ENCODE peak calls at places on chromosomes 16 and 17, in nine cellular contexts. One of them, this sample, is unnamed.

GRCh38 chr16:3641801-3642396 is 12.6 kb upstream of the DNASE1 start:
- DNase-seq in cardiac muscle cell: no peak
- DNase-seq in HFFc6: no peak
- DNase-seq in B cell: peak; percentile 17
- DNase-seq in CD8-positive, alpha-beta T cell: no peak
- DNase-seq in mesothelial cell of epicardium: peak; percentile 31
- DNase-seq in GM23338: no peak
- DNase-seq in right atrium auricular region: no peak
- DNase-seq in CD4-positive, alpha-beta T cell: no peak
- DNase-seq in this sample: peak; percentile 75

GRCh38 chr17:1648582-1649115 is 1.0 kb downstream of the RILP start:
- DNase-seq in cardiac muscle cell: peak; percentile 95
- DNase-seq in HFFc6: peak; percentile 92
- DNase-seq in B cell: peak; percentile 98
- DNase-seq in CD8-positive, alpha-beta T cell: peak; percentile 93
- DNase-seq in mesothelial cell of epicardium: peak; percentile 95
- DNase-seq in GM23338: peak; percentile 92
- DNase-seq in right atrium auricular region: peak; percentile 92
- DNase-seq in CD4-positive, alpha-beta T cell: peak; percentile 95
- DNase-seq in this sample: peak; percentile 98

GRCh38 chr17:3681565-3681964 is 13.0 kb downstream of the EMC6 start:
- DNase-seq in cardiac muscle cell: no peak
- DNase-seq in HFFc6: no peak
- DNase-seq in B cell: no peak
- DNase-seq in CD8-positive, alpha-beta T cell: no peak
- DNase-seq in mesothelial cell of epicardium: no peak
- DNase-seq in GM23338: no peak
- DNase-seq in right atrium auricular region: no peak
- DNase-seq in CD4-positive, alpha-beta T cell: no peak
- DNase-seq in this sample: no peak

GRCh38 chr16:797120-797420 is 3.5 kb downstream of the GNG13 start:
- DNase-seq in cardiac muscle cell: no peak
- DNase-seq in HFFc6: no peak
- DNase-seq in B cell: no peak
- DNase-seq in CD8-positive, alpha-beta T cell: no peak
- DNase-seq in mesothelial cell of epicardium: no peak
- DNase-seq in GM23338: peak; percentile 65
- DNase-seq in right atrium auricular region: no peak
- DNase-seq in CD4-positive, alpha-beta T cell: no peak
- DNase-seq in this sample: no peak

GRCh38 chr16:349211-349610 is 3.3 kb downstream of the AXIN1 start:
- DNase-seq in cardiac muscle cell: no peak
- DNase-seq in HFFc6: no peak
- DNase-seq in B cell: no peak
- DNase-seq in CD8-positive, alpha-beta T cell: no peak
- DNase-seq in mesothelial cell of epicardium: no peak
- DNase-seq in GM23338: no peak
- DNase-seq in right atrium auricular region: no peak
- DNase-seq in CD4-positive, alpha-beta T cell: no peak
- DNase-seq in this sample: no peak

GRCh38 chr16:70685938-70686375 is at the start of gene MTSS2:
- DNase-seq in cardiac muscle cell: peak; percentile 97
- DNase-seq in HFFc6: peak; percentile 73
- DNase-seq in B cell: peak; percentile 69
- DNase-seq in CD8-positive, alpha-beta T cell: peak; percentile 10
- DNase-seq in mesothelial cell of epicardium: peak; percentile 89
- DNase-seq in GM23338: peak; percentile 92
- DNase-seq in right atrium auricular region: peak; percentile 75
- DNase-seq in CD4-positive, alpha-beta T cell: no peak
- DNase-seq in this sample: peak; percentile 95

GRCh38 chr16:74275031-74275636 is 21.5 kb upstream of the PSMD7 start:
- DNase-seq in cardiac muscle cell: peak; percentile 23
- DNase-seq in HFFc6: peak; percentile 1
- DNase-seq in B cell: no peak
- DNase-seq in CD8-positive, alpha-beta T cell: no peak
- DNase-seq in mesothelial cell of epicardium: no peak
- DNase-seq in GM23338: peak; percentile 19
- DNase-seq in right atrium auricular region: no peak
- DNase-seq in CD4-positive, alpha-beta T cell: no peak
- DNase-seq in this sample: no peak

GRCh38 chr16:76052725-76053124 is 224.5 kb upstream of the CNTNAP4 start:
- DNase-seq in cardiac muscle cell: no peak
- DNase-seq in HFFc6: no peak
- DNase-seq in B cell: no peak
- DNase-seq in CD8-positive, alpha-beta T cell: no peak
- DNase-seq in mesothelial cell of epicardium: no peak
- DNase-seq in GM23338: no peak
- DNase-seq in right atrium auricular region: no peak
- DNase-seq in CD4-positive, alpha-beta T cell: no peak
- DNase-seq in this sample: no peak

GRCh38 chr17:48310748-48311213 is 119.2 kb downstream of the SKAP1 start:
- DNase-seq in cardiac muscle cell: peak; percentile 38
- DNase-seq in HFFc6: no peak
- DNase-seq in B cell: no peak
- DNase-seq in CD8-positive, alpha-beta T cell: no peak
- DNase-seq in mesothelial cell of epicardium: peak; percentile 72
- DNase-seq in GM23338: peak; percentile 39
- DNase-seq in right atrium auricular region: no peak
- DNase-seq in CD4-positive, alpha-beta T cell: no peak
- DNase-seq in this sample: no peak

GRCh38 chr16:2766430-2767139 is 10.5 kb downstream of the ELOB start:
- DNase-seq in cardiac muscle cell: no peak
- DNase-seq in HFFc6: no peak
- DNase-seq in B cell: no peak
- DNase-seq in CD8-positive, alpha-beta T cell: no peak
- DNase-seq in mesothelial cell of epicardium: no peak
- DNase-seq in GM23338: no peak
- DNase-seq in right atrium auricular region: no peak
- DNase-seq in CD4-positive, alpha-beta T cell: no peak
- DNase-seq in this sample: no peak

DNA sequence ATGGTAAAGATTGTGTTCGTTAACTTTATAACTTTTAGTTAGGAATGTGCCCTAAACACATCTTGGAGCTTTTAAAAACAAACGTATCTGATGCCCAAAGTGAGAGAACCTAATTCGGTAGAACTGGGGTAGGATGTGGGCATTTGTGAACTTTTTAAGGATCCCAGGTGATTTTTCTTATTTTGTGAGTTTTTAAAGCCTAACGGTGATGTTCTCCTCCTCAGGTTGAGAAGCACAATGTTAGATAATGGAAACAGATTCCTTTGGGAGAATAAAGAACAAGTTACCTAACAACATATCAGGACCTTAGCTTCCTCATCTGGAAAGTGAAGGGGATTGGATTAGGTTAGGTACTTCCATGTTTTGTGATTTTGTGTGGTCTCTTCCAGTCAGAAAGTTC is 687 bp downstream of the SAP30BP start:
- DNase-seq in cardiac muscle cell: no peak
- DNase-seq in HFFc6: no peak
- DNase-seq in B cell: no peak
- DNase-seq in CD8-positive, alpha-beta T cell: no peak
- DNase-seq in mesothelial cell of epicardium: no peak
- DNase-seq in GM23338: no peak
- DNase-seq in right atrium auricular region: no peak
- DNase-seq in CD4-positive, alpha-beta T cell: no peak
- DNase-seq in this sample: no peak
- TF ChIP-seq CTCF in cardiac muscle cell: no peak
- TF ChIP-seq CTCF in HFFc6: no peak
- TF ChIP-seq CTCF in B cell: no peak
- TF ChIP-seq CTCF in CD8-positive, alpha-beta T cell: no peak
- TF ChIP-seq CTCF in mesothelial cell of epicardium: no peak
- TF ChIP-seq CTCF in GM23338: no peak
- TF ChIP-seq CTCF in right atrium auricular region: no peak
- TF ChIP-seq CTCF in CD4-positive, alpha-beta T cell: no peak
- TF ChIP-seq CTCF in this sample: no peak

DNA sequence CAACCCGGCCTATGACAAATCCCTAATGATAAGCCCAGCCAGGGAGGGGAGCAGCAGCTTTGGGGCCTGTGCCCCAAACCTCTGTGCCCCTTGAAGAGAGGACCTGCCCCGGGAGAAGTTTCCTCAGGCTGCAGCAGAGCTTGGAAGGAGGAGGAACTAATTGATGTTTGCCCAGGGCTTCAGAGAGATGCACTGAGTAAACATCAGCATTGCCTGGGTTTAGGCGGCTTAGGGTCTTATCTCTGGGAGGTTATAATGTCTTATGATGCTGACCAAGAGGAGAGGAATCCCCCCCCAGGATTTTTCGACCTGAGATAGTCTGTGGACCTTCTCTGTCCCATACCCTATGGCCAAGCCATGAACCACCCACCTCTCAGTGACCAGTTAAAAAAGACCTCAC is 148.7 kb upstream of the SDK2 start:
- DNase-seq in cardiac muscle cell: no peak
- DNase-seq in HFFc6: no peak
- DNase-seq in B cell: no peak
- DNase-seq in CD8-positive, alpha-beta T cell: no peak
- DNase-seq in mesothelial cell of epicardium: peak; percentile 26
- DNase-seq in GM23338: no peak
- DNase-seq in right atrium auricular region: no peak
- DNase-seq in CD4-positive, alpha-beta T cell: no peak
- DNase-seq in this sample: no peak
- TF ChIP-seq CTCF in cardiac muscle cell: no peak
- TF ChIP-seq CTCF in HFFc6: no peak
- TF ChIP-seq CTCF in B cell: no peak
- TF ChIP-seq CTCF in CD8-positive, alpha-beta T cell: no peak
- TF ChIP-seq CTCF in mesothelial cell of epicardium: no peak
- TF ChIP-seq CTCF in GM23338: no peak
- TF ChIP-seq CTCF in right atrium auricular region: no peak
- TF ChIP-seq CTCF in CD4-positive, alpha-beta T cell: no peak
- TF ChIP-seq CTCF in this sample: no peak

GRCh38 chr16:80971814-80972213 is 34.9 kb downstream of the CMC2 start:
- DNase-seq in cardiac muscle cell: no peak
- DNase-seq in HFFc6: no peak
- DNase-seq in B cell: no peak
- DNase-seq in CD8-positive, alpha-beta T cell: no peak
- DNase-seq in mesothelial cell of epicardium: no peak
- DNase-seq in GM23338: no peak
- DNase-seq in right atrium auricular region: no peak
- DNase-seq in CD4-positive, alpha-beta T cell: no peak
- DNase-seq in this sample: no peak

GRCh38 chr16:80972611-80973010 is 34.1 kb downstream of the CMC2 start:
- DNase-seq in cardiac muscle cell: no peak
- DNase-seq in HFFc6: no peak
- DNase-seq in B cell: no peak
- DNase-seq in CD8-positive, alpha-beta T cell: no peak
- DNase-seq in mesothelial cell of epicardium: no peak
- DNase-seq in GM23338: no peak
- DNase-seq in right atrium auricular region: no peak
- DNase-seq in CD4-positive, alpha-beta T cell: no peak
- DNase-seq in this sample: no peak

GRCh38 chr16:80966617-80967016 is 40.1 kb downstream of the CMC2 start:
- DNase-seq in cardiac muscle cell: no peak
- DNase-seq in HFFc6: no peak
- DNase-seq in B cell: no peak
- DNase-seq in CD8-positive, alpha-beta T cell: no peak
- DNase-seq in mesothelial cell of epicardium: no peak
- DNase-seq in GM23338: no peak
- DNase-seq in right atrium auricular region: no peak
- DNase-seq in CD4-positive, alpha-beta T cell: no peak
- DNase-seq in this sample: no peak

GRCh38 chr16:80969114-80969484 is 37.6 kb downstream of the CMC2 start:
- DNase-seq in cardiac muscle cell: no peak
- DNase-seq in HFFc6: no peak
- DNase-seq in B cell: no peak
- DNase-seq in CD8-positive, alpha-beta T cell: no peak
- DNase-seq in mesothelial cell of epicardium: no peak
- DNase-seq in GM23338: no peak
- DNase-seq in right atrium auricular region: no peak
- DNase-seq in CD4-positive, alpha-beta T cell: no peak
- DNase-seq in this sample: no peak

DNA sequence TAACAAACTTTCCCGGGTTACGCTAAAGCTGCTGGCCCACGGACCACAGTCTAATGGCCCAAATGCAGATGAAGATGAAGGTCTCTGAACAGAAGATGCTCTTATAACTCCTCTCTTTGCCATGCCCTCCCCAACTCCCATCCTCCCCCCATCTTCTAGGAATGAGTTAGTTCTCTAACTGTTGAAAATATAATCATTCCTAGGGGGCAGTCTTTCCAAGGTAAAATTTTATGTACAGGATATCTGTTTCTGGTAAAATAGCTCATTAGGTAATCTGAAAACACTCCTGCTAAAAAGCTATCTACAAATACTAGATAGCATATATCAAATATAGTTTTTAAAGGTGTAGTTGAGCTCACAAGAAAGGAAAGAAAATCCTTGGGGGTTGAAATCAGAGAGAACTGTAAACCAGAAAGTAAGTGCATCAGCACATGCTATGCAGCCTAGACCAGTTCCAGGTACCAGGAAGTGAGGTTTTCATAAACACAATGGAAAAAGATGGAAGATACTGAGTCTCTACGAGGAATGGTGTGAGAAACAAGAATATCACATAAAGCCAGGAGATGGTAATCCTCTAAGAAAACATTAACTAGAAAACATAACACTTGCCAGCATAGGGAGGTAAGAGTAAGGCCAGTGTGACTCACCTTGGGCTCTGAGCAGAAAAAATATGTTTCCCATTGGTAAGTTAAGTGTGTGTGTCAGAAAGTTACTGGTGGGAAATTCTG is 38.1 kb downstream of the CMC2 start:
- DNase-seq in cardiac muscle cell: no peak
- DNase-seq in HFFc6: peak; percentile 53
- DNase-seq in B cell: no peak
- DNase-seq in CD8-positive, alpha-beta T cell: no peak
- DNase-seq in mesothelial cell of epicardium: no peak
- DNase-seq in GM23338: no peak
- DNase-seq in right atrium auricular region: no peak
- DNase-seq in CD4-positive, alpha-beta T cell: no peak
- DNase-seq in this sample: no peak
- TF ChIP-seq CTCF in cardiac muscle cell: no peak
- TF ChIP-seq CTCF in HFFc6: peak; percentile 35
- TF ChIP-seq CTCF in B cell: no peak
- TF ChIP-seq CTCF in CD8-positive, alpha-beta T cell: no peak
- TF ChIP-seq CTCF in mesothelial cell of epicardium: no peak
- TF ChIP-seq CTCF in GM23338: no peak
- TF ChIP-seq CTCF in right atrium auricular region: no peak
- TF ChIP-seq CTCF in CD4-positive, alpha-beta T cell: no peak
- TF ChIP-seq CTCF in this sample: no peak

DNA sequence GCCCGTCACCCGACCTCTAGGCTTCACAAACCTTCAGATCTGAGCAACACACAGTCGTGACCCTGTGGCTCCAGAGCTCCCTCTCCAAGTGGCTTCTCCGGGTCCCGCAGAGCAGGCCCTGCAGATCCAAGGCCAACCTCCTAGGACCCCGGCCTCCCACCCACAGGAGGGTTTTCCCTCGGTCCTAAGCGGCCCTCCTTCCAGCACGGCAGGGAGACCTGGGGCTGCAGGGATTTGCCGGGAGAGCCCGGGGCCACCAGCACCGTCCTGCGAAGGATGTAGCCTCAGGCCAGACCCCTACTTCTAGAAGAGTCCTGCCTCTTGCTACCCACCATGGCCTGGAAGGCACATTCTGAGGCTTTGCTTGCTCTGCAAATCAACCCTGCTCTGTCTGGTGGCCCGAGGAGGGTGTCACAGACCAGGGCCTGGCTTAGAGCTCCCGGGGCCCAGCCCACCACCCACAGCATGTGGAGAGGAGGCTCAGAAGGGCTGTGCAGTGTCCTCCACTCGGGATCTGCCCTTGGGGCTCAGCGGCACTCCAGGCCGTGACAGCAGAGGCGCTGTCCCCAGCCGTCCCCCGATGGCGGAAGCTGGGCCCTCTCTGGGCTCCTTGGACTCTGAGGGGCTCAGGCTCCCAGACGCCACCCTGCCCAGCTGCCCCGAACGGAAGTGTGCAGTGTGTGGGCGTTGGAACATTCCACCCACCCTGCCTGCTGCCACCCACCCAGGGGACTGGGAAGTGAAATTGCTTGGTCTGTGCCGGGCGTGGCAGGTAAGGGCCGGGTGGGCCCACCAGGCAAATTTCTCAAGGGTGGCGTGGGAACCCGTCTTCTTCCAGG is 28.8 kb upstream of the ACSF3 start:
- DNase-seq in cardiac muscle cell: no peak
- DNase-seq in HFFc6: no peak
- DNase-seq in B cell: peak; percentile 63
- DNase-seq in CD8-positive, alpha-beta T cell: no peak
- DNase-seq in mesothelial cell of epicardium: no peak
- DNase-seq in GM23338: no peak
- DNase-seq in right atrium auricular region: no peak
- DNase-seq in CD4-positive, alpha-beta T cell: no peak
- DNase-seq in this sample: no peak
- TF ChIP-seq CTCF in cardiac muscle cell: no peak
- TF ChIP-seq CTCF in HFFc6: no peak
- TF ChIP-seq CTCF in B cell: no peak
- TF ChIP-seq CTCF in CD8-positive, alpha-beta T cell: no peak
- TF ChIP-seq CTCF in mesothelial cell of epicardium: no peak
- TF ChIP-seq CTCF in GM23338: no peak
- TF ChIP-seq CTCF in right atrium auricular region: no peak
- TF ChIP-seq CTCF in CD4-positive, alpha-beta T cell: no peak
- TF ChIP-seq CTCF in this sample: no peak